ENCODE peak calls at places on chromosomes 5 and 9, in five cellular contexts. P is AG04450, W is fibroblast of the conjunctiva, K is tibial nerve, E is GM03348. M is an unnamed sample.

GRCh38 chr5:169805527-169805934 is 168.5 kb downstream of the DOCK2 start:
- DNase-seq in P (no peak), W (no peak), K (no peak), E (peak; percentile 43), M (no peak)

GRCh38 chr9:129102791-129103594 is 7.6 kb downstream of the CRAT start:
- DNase-seq in P (no peak), W (no peak), K (no peak), E (peak; percentile 69), M (no peak)

GRCh38 chr9:97710356-97711222 is 13.4 kb upstream of the XPA start:
- DNase-seq in P (no peak), W (peak; percentile 49), K (no peak), E (peak; percentile 86), M (no peak)

GRCh38 chr5:5584236-5584749 is 161.8 kb downstream of the ICE1 start:
- DNase-seq in P (no peak), W (no peak), K (no peak), E (no peak), M (no peak)

GRCh38 chr5:36150676-36151433 is 832 bp downstream of the LMBRD2 start:
- DNase-seq in P (no peak), W (peak; percentile 16), K (no peak), E (peak; percentile 49), M (peak; percentile 61)

GRCh38 chr5:56447232-56447631 is 214.1 kb upstream of the ANKRD55 start:
- DNase-seq in P (no peak), W (no peak), K (no peak), E (no peak), M (no peak)

GRCh38 chr9:79104951-79105350 is 466.8 kb upstream of the TLE4 start:
- DNase-seq in P (no peak), W (no peak), K (no peak), E (no peak), M (no peak)

GRCh38 chr9:16869140-16869903 is 1.1 kb downstream of the BNC2 start:
- DNase-seq in P (no peak), W (no peak), K (no peak), E (no peak), M (no peak)

GRCh38 chr9:119829748-119830147 is 460.5 kb upstream of the BRINP1 start:
- DNase-seq in P (no peak), W (no peak), K (no peak), E (no peak), M (no peak)

GRCh38 chr9:95508242-95508967 is 8.4 kb downstream of the PTCH1 start:
- DNase-seq in P (no peak), W (no peak), K (no peak), E (peak; percentile 39), M (no peak)

GRCh38 chr5:17089001-17089400 is 128.4 kb upstream of the BASP1 start:
- DNase-seq in P (no peak), W (no peak), K (no peak), E (no peak), M (no peak)